ENCODE peak calls at places on chromosomes 11 and 22, in eight cellular contexts. S, Z, X, K, F, O, N and Y are unnamed samples.
A peak's percentile ranks its signal among the peaks of the same experiment; 100 is the strongest.

GRCh38 chr22:47486569-47487312 is 724.3 kb downstream of the TBC1D22A start:
- DNase-seq in S (no peak), Z (no peak), X (no peak), K (no peak), F (no peak), O (no peak), N (no peak), Y (no peak)

GRCh38 chr11:103927535-103927934 is 108.9 kb upstream of the DDI1 start:
- DNase-seq in S (no peak), Z (no peak), X (peak; percentile 26), K (no peak), F (no peak), O (no peak), N (peak; percentile 57), Y (peak; percentile 40)

GRCh38 chr11:75673977-75674582 is 5.2 kb upstream of the MAP6 start:
- DNase-seq in S (no peak), Z (no peak), X (peak; percentile 86), K (peak; percentile 87), F (no peak), O (no peak), N (peak; percentile 3), Y (peak; percentile 32)

GRCh38 chr11:119700030-119700429 is 29.0 kb downstream of the NECTIN1 start:
- DNase-seq in S (no peak), Z (no peak), X (no peak), K (no peak), F (no peak), O (no peak), N (no peak), Y (no peak)

GRCh38 chr11:10913996-10914514 is 56.2 kb upstream of the ZBED5 start:
- DNase-seq in S (no peak), Z (no peak), X (no peak), K (no peak), F (no peak), O (no peak), N (peak; percentile 9), Y (no peak)

GRCh38 chr22:41274856-41275255 is 11.1 kb downstream of the RANGAP1 start:
- DNase-seq in S (no peak), Z (no peak), X (no peak), K (no peak), F (no peak), O (no peak), N (no peak), Y (no peak)

GRCh38 chr11:96388891-96389603 is 665 bp downstream of the CCDC82 start:
- DNase-seq in S (no peak), Z (no peak), X (peak; percentile 55), K (peak; percentile 2), F (no peak), O (no peak), N (peak; percentile 35), Y (peak; percentile 72)

GRCh38 chr22:50089231-50090140 is at the start of gene MOV10L1:
- DNase-seq in S (no peak), Z (no peak), X (no peak), K (no peak), F (no peak), O (no peak), N (no peak), Y (no peak)

GRCh38 chr11:76704171-76704948 is 33.8 kb upstream of the LRRC32 start:
- DNase-seq in S (no peak), Z (no peak), X (no peak), K (no peak), F (no peak), O (no peak), N (no peak), Y (no peak)

GRCh38 chr11:118398797-118399564 is 2.4 kb upstream of the ATP5MG start:
- DNase-seq in S (peak; percentile 21), Z (no peak), X (no peak), K (no peak), F (peak; percentile 9), O (no peak), N (no peak), Y (peak; percentile 23)

GRCh38 chr11:74269161-74269809 is 42.2 kb downstream of the P4HA3 start:
- DNase-seq in S (no peak), Z (no peak), X (no peak), K (peak; percentile 18), F (no peak), O (no peak), N (no peak), Y (no peak)

GRCh38 chr22:32005453-32005852 is 37.6 kb upstream of the SLC5A1 start:
- DNase-seq in S (no peak), Z (peak; percentile 5), X (peak; percentile 0), K (peak; percentile 52), F (no peak), O (no peak), N (peak; percentile 19), Y (peak; percentile 20)

GRCh38 chr11:11620251-11620965 is 1.4 kb downstream of the GALNT18 start:
- DNase-seq in S (no peak), Z (no peak), X (peak; percentile 64), K (no peak), F (no peak), O (peak; percentile 38), N (no peak), Y (peak; percentile 69)

GRCh38 chr11:94128171-94128745 is 383 bp upstream of the PANX1 start:
- DNase-seq in S (no peak), Z (no peak), X (no peak), K (no peak), F (no peak), O (no peak), N (no peak), Y (peak; percentile 47)

GRCh38 chr22:37103151-37103550 is 6.4 kb downstream of the TMPRSS6 start:
- DNase-seq in S (no peak), Z (no peak), X (no peak), K (no peak), F (no peak), O (no peak), N (no peak), Y (no peak)

GRCh38 chr11:114501901-114502300 is 57.8 kb downstream of the NXPE1 start:
- DNase-seq in S (no peak), Z (no peak), X (no peak), K (peak; percentile 63), F (no peak), O (no peak), N (peak; percentile 17), Y (peak; percentile 61)

GRCh38 chr11:119578466-119579220 is 150.4 kb downstream of the NECTIN1 start:
- DNase-seq in S (no peak), Z (no peak), X (no peak), K (no peak), F (no peak), O (no peak), N (peak; percentile 39), Y (peak; percentile 21)

GRCh38 chr11:2940166-2940929 is 11.1 kb upstream of the PHLDA2 start:
- DNase-seq in S (no peak), Z (no peak), X (peak; percentile 31), K (peak; percentile 83), F (no peak), O (no peak), N (no peak), Y (peak; percentile 34)

GRCh38 chr22:43742551-43742950 is 69.6 kb downstream of the EFCAB6 start:
- DNase-seq in S (no peak), Z (no peak), X (no peak), K (no peak), F (no peak), O (no peak), N (no peak), Y (no peak)

GRCh38 chr11:15969281-15969680 is 387.1 kb downstream of the SOX6 start:
- DNase-seq in S (no peak), Z (peak; percentile 55), X (peak; percentile 62), K (peak; percentile 70), F (no peak), O (no peak), N (peak; percentile 78), Y (peak; percentile 60)

GRCh38 chr11:41498726-41499125 is 39.3 kb upstream of the LRRC4C start:
- DNase-seq in S (no peak), Z (no peak), X (peak; percentile 2), K (no peak), F (no peak), O (no peak), N (no peak), Y (peak; percentile 43)

GRCh38 chr11:104926771-104927470 is 28.7 kb upstream of the CASP12 start:
- DNase-seq in S (no peak), Z (no peak), X (no peak), K (no peak), F (no peak), O (no peak), N (no peak), Y (no peak)

GRCh38 chr22:41106122-41106968 is 14.0 kb downstream of the EP300 start:
- DNase-seq in S (no peak), Z (no peak), X (no peak), K (no peak), F (no peak), O (no peak), N (no peak), Y (no peak)

GRCh38 chr11:44029507-44029845 is 18.3 kb upstream of the ACCSL start:
- DNase-seq in S (no peak), Z (no peak), X (no peak), K (no peak), F (no peak), O (no peak), N (no peak), Y (peak; percentile 15)

GRCh38 chr11:105720096-105720495 is 110.2 kb downstream of the GRIA4 start:
- DNase-seq in S (no peak), Z (no peak), X (no peak), K (no peak), F (no peak), O (no peak), N (no peak), Y (no peak)

GRCh38 chr11:46183819-46184218 is 62.6 kb upstream of the PHF21A start:
- DNase-seq in S (no peak), Z (peak; percentile 27), X (no peak), K (peak; percentile 41), F (no peak), O (no peak), N (peak; percentile 86), Y (peak; percentile 59)

GRCh38 chr22:46192210-46192993 is 42.1 kb downstream of the PPARA start:
- DNase-seq in S (no peak), Z (no peak), X (no peak), K (no peak), F (no peak), O (no peak), N (no peak), Y (no peak)

GRCh38 chr11:118401880-118402590 is 629 bp downstream of the ATP5MG start:
- DNase-seq in S (no peak), Z (peak; percentile 44), X (peak; percentile 75), K (peak; percentile 8), F (no peak), O (no peak), N (peak; percentile 83), Y (peak; percentile 57)

GRCh38 chr11:31477528-31478255 is 31.7 kb downstream of the IMMP1L start:
- DNase-seq in S (no peak), Z (no peak), X (no peak), K (no peak), F (no peak), O (no peak), N (no peak), Y (no peak)

GRCh38 chr22:47042116-47042825 is 279.8 kb downstream of the TBC1D22A start:
- DNase-seq in S (no peak), Z (no peak), X (no peak), K (no peak), F (no peak), O (no peak), N (no peak), Y (no peak)

GRCh38 chr11:29685361-29685760 is 331.5 kb downstream of the KCNA4 start:
- DNase-seq in S (no peak), Z (no peak), X (no peak), K (peak; percentile 1), F (no peak), O (no peak), N (no peak), Y (no peak)

GRCh38 chr11:102287963-102288744 is 29.1 kb upstream of the BIRC3 start:
- DNase-seq in S (peak; percentile 22), Z (peak; percentile 58), X (peak; percentile 77), K (peak; percentile 83), F (peak; percentile 53), O (no peak), N (peak; percentile 77), Y (peak; percentile 84)

GRCh38 chr11:69371731-69372588 is 78.0 kb downstream of the MYEOV start:
- DNase-seq in S (no peak), Z (no peak), X (no peak), K (no peak), F (no peak), O (peak; percentile 7), N (no peak), Y (no peak)

GRCh38 chr22:50191041-50191740 is 5.5 kb downstream of the TRABD start:
- DNase-seq in S (peak; percentile 49), Z (no peak), X (no peak), K (no peak), F (peak; percentile 66), O (no peak), N (no peak), Y (no peak)